ENCODE peak calls at places on chromosome 7, in five cellular contexts. One of them, this sample, is unnamed. For H3K4me1 and H3K36me3, the result is how much of the 10 kb centered on the place peaks cover.

GRCh38 chr7:22147113-22147512 is 201.4 kb upstream of the CDCA7L start:
- DNase-seq in Panc1: no peak
- DNase-seq in endodermal cell: no peak
- DNase-seq in tibial nerve: no peak
- DNase-seq in hepatocyte: no peak
- DNase-seq in this sample: no peak

GRCh38 chr7:30925913-30926312 is 14.3 kb downstream of the AQP1 start:
- DNase-seq in endodermal cell: peak
- DNase-seq in Panc1: no peak
- DNase-seq in tibial nerve: no peak
- DNase-seq in hepatocyte: no peak
- DNase-seq in this sample: peak

GRCh38 chr7:4712371-4713182 is 30.5 kb downstream of the FOXK1 start:
- DNase-seq in Panc1: peak
- DNase-seq in endodermal cell: no peak
- DNase-seq in hepatocyte: peak
- DNase-seq in tibial nerve: no peak
- DNase-seq in this sample: no peak

GRCh38 chr7:140597425-140597949 is 43.1 kb downstream of the DENND2A start:
- DNase-seq in endodermal cell: no peak
- DNase-seq in tibial nerve: no peak
- DNase-seq in Panc1: no peak
- DNase-seq in hepatocyte: no peak
- DNase-seq in this sample: no peak

GRCh38 chr7:139548302-139549028 is 25.0 kb downstream of the CLEC2L start:
- DNase-seq in hepatocyte: no peak
- DNase-seq in tibial nerve: no peak
- DNase-seq in endodermal cell: no peak
- DNase-seq in Panc1: no peak
- DNase-seq in this sample: no peak

GRCh38 chr7:95798401-95798930 is 26.1 kb downstream of the DYNC1I1 start:
- DNase-seq in hepatocyte: no peak
- DNase-seq in Panc1: no peak
- DNase-seq in tibial nerve: no peak
- DNase-seq in endodermal cell: no peak
- DNase-seq in this sample: no peak

GRCh38 chr7:26237035-26237807 is 35.7 kb downstream of the CBX3 start:
- DNase-seq in hepatocyte: no peak
- DNase-seq in Panc1: no peak
- DNase-seq in tibial nerve: no peak
- DNase-seq in endodermal cell: no peak
- DNase-seq in this sample: no peak

GRCh38 chr7:139915864-139916716 is 87.0 kb downstream of the TBXAS1 start:
- DNase-seq in endodermal cell: no peak
- DNase-seq in hepatocyte: peak
- DNase-seq in tibial nerve: peak
- DNase-seq in Panc1: peak
- DNase-seq in this sample: peak

GRCh38 chr7:5422324-5423271 is 1.0 kb downstream of the TNRC18 start:
- DNase-seq in tibial nerve: no peak
- DNase-seq in Panc1: no peak
- DNase-seq in endodermal cell: peak
- DNase-seq in hepatocyte: peak
- DNase-seq in this sample: no peak

GRCh38 chr7:69962077-69962855 is 364.0 kb downstream of the AUTS2 start:
- DNase-seq in Panc1: no peak
- DNase-seq in hepatocyte: peak
- DNase-seq in endodermal cell: no peak
- DNase-seq in tibial nerve: no peak
- DNase-seq in this sample: no peak

GRCh38 chr7:2958416-2959342 is 85.0 kb downstream of the CARD11 start:
- DNase-seq in tibial nerve: no peak
- DNase-seq in hepatocyte: no peak
- DNase-seq in Panc1: no peak
- DNase-seq in endodermal cell: peak
- DNase-seq in this sample: peak

GRCh38 chr7:43204081-43204480 is 91.6 kb downstream of the HECW1 start:
- DNase-seq in endodermal cell: no peak
- DNase-seq in Panc1: no peak
- DNase-seq in hepatocyte: no peak
- DNase-seq in tibial nerve: no peak
- DNase-seq in this sample: no peak

GRCh38 chr7:104807676-104808075 is 206.3 kb upstream of the KMT2E start:
- DNase-seq in endodermal cell: no peak
- DNase-seq in hepatocyte: no peak
- DNase-seq in Panc1: no peak
- DNase-seq in tibial nerve: no peak
- DNase-seq in this sample: no peak

GRCh38 chr7:138363721-138364120 is 96.3 kb upstream of the TRIM24 start:
- DNase-seq in hepatocyte: no peak
- DNase-seq in Panc1: no peak
- DNase-seq in tibial nerve: no peak
- DNase-seq in endodermal cell: no peak
- DNase-seq in this sample: no peak

GRCh38 chr7:28434510-28434909 is 22.2 kb downstream of the CREB5 start:
- DNase-seq in endodermal cell: no peak
- DNase-seq in Panc1: no peak
- DNase-seq in tibial nerve: no peak
- DNase-seq in hepatocyte: no peak
- DNase-seq in this sample: no peak
- H3K4me1 ChIP-seq in endodermal cell: under half
- H3K4me1 ChIP-seq in Panc1: under half
- H3K4me1 ChIP-seq in tibial nerve: under half
- H3K4me1 ChIP-seq in hepatocyte: under half
- H3K4me1 ChIP-seq in this sample: under half

GRCh38 chr7:73452999-73453635 is 19.5 kb downstream of the FZD9 start:
- DNase-seq in tibial nerve: no peak
- DNase-seq in hepatocyte: no peak
- DNase-seq in Panc1: no peak
- DNase-seq in endodermal cell: no peak
- DNase-seq in this sample: no peak
- H3K36me3 ChIP-seq in tibial nerve: under half
- H3K36me3 ChIP-seq in hepatocyte: under half
- H3K36me3 ChIP-seq in Panc1: half or more
- H3K36me3 ChIP-seq in endodermal cell: half or more
- H3K36me3 ChIP-seq in this sample: half or more

GRCh38 chr7:106869954-106870353 is 4.9 kb downstream of the PIK3CG start:
- DNase-seq in hepatocyte: no peak
- DNase-seq in tibial nerve: no peak
- DNase-seq in endodermal cell: no peak
- DNase-seq in Panc1: no peak
- DNase-seq in this sample: no peak
- H3K4me3 ChIP-seq in hepatocyte: no peak
- H3K4me3 ChIP-seq in tibial nerve: no peak
- H3K4me3 ChIP-seq in endodermal cell: no peak
- H3K4me3 ChIP-seq in Panc1: no peak
- H3K4me3 ChIP-seq in this sample: no peak

GRCh38 chr7:100867796-100868485 is 754 bp downstream of the TRIP6 start:
- DNase-seq in Panc1: no peak
- DNase-seq in endodermal cell: peak
- DNase-seq in tibial nerve: no peak
- DNase-seq in hepatocyte: peak
- DNase-seq in this sample: no peak

GRCh38 chr7:100865372-100865911 is 1.7 kb upstream of the TRIP6 start:
- DNase-seq in tibial nerve: no peak
- DNase-seq in Panc1: no peak
- DNase-seq in hepatocyte: no peak
- DNase-seq in endodermal cell: peak
- DNase-seq in this sample: no peak

GRCh38 chr7:100867040-100867795 is at the start of gene TRIP6:
- DNase-seq in tibial nerve: peak
- DNase-seq in hepatocyte: peak
- DNase-seq in endodermal cell: peak
- DNase-seq in Panc1: no peak
- DNase-seq in this sample: peak

GRCh38 chr7:100865971-100866720 is 1.0 kb upstream of the TRIP6 start:
- DNase-seq in tibial nerve: peak
- DNase-seq in Panc1: no peak
- DNase-seq in endodermal cell: peak
- DNase-seq in hepatocyte: no peak
- DNase-seq in this sample: peak

DNA sequence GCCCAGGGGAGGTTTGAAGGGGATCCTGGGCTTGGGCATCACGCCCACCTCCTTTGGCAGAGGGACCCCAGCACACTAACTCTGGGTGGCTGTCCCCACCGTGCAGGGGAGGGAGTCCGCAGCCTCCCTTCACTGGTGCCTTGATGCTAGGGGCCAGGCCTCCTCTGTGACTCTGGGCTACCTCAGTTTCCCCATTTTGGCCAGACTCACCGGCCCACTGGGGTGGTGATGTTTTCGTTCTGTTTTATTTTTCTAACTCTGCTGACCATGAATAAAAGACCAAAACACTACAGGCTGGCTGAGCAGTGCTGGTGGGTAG is 507 bp upstream of the TRIP6 start:
- DNase-seq in Panc1: no peak
- DNase-seq in endodermal cell: no peak
- DNase-seq in hepatocyte: no peak
- DNase-seq in tibial nerve: no peak
- DNase-seq in this sample: no peak
- H3K4me1 ChIP-seq in Panc1: under half
- H3K4me1 ChIP-seq in endodermal cell: under half
- H3K4me1 ChIP-seq in hepatocyte: under half
- H3K4me1 ChIP-seq in tibial nerve: under half
- H3K4me1 ChIP-seq in this sample: under half

GRCh38 chr7:44566680-44567079 is 7.0 kb downstream of the DDX56 start:
- DNase-seq in hepatocyte: no peak
- DNase-seq in endodermal cell: no peak
- DNase-seq in tibial nerve: no peak
- DNase-seq in Panc1: no peak
- DNase-seq in this sample: peak
- H3K36me3 ChIP-seq in hepatocyte: under half
- H3K36me3 ChIP-seq in endodermal cell: half or more
- H3K36me3 ChIP-seq in tibial nerve: under half
- H3K36me3 ChIP-seq in Panc1: under half
- H3K36me3 ChIP-seq in this sample: half or more

DNA sequence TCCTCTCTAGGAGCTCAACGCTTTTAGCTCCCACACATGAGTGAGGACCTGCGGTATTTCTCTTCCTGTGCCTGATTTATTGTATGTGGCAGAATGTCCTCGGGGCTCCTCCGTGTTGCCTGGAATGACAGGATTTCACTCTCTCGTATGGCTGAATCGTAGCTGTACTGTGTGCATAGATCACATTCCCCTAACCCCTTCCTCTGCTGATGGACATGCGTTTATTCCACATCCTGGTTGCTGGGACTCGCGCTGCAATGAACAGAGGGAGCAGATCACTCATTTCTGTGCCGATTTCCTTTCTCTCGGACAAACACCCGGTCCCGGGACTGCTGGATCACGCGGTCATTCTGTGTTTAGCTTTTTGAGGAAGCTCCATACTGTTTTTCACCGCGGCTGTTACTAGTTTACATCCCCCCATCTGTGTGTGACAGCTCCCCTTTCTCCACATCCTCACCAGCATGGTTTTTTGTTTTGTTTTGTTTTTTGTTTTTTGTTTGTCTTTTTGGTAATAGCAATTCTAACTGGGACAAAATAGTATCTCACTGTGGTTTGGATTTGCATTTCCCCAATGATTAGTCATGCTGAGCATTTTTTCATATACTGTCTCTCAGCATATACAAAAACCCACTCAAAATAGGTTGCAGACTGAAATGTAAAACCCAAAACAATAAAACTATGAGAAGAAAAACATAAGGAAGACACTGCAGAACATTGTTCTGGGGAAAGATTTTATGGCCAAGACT is 76.4 kb downstream of the FOXL3 start:
- DNase-seq in hepatocyte: no peak
- DNase-seq in Panc1: no peak
- DNase-seq in endodermal cell: no peak
- DNase-seq in tibial nerve: no peak
- DNase-seq in this sample: no peak
- H3K4me3 ChIP-seq in hepatocyte: no peak
- H3K4me3 ChIP-seq in Panc1: no peak
- H3K4me3 ChIP-seq in endodermal cell: no peak
- H3K4me3 ChIP-seq in tibial nerve: peak
- H3K4me3 ChIP-seq in this sample: no peak

DNA sequence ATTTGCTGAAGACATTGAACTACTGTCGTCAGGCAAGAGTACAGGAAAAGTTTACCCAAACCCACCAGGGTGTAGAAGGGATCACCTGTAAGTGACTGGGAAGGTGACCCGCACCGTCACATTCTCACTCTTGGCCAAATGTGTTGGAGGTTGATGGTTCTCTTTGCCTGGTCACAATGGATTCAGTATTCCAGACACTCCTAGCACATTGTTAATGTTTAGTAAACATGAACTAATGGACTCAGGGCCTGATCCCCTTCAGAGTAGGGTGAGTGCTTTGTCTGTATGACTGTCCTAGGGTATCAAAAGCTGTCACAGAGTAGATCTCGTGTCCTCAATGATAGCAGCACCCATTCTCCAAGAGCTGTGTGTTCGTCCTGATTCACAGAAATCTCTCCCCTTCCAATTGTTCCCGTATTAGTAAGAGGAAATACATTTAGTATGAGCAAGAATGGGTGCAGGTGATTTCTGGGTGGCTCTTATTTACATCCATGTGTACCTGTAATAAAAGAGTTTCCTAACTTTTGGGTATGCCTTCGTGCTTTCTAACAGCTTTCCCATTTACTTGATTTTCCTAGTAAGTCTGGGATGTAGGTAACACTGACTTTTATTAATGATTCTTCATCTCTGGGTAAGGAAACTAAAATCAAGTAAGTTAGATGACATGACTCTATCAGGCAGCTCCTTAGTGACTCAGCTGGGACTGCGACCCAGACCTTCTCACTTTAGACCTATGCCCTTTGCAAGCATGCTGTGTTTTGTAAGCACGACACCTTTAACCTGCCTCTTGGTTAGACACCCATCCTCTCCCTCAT is 4.7 kb downstream of the EEPD1 start:
- DNase-seq in tibial nerve: no peak
- DNase-seq in endodermal cell: peak
- DNase-seq in Panc1: peak
- DNase-seq in hepatocyte: no peak
- DNase-seq in this sample: no peak
- H3K4me1 ChIP-seq in tibial nerve: under half
- H3K4me1 ChIP-seq in endodermal cell: under half
- H3K4me1 ChIP-seq in Panc1: half or more
- H3K4me1 ChIP-seq in hepatocyte: under half
- H3K4me1 ChIP-seq in this sample: under half

DNA sequence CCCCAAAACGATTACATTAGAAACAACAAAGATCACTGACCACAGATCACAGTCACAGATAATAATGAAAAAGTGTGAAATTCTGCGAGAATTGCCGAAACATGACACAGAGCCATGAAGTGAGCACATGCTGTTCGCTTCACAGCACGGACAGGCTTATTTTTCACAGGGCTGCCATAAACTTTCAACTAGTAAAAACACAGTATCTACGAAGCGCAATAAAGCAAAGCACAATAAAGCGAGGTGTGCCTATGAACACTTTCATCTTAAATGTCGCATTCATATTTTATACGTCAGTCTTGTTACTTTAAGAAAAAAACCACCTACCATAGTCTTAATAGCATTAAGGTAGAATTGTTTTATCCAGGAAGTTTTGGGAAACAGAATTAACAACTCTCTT is 51.5 kb downstream of the ESYT2 start:
- DNase-seq in hepatocyte: no peak
- DNase-seq in endodermal cell: no peak
- DNase-seq in tibial nerve: no peak
- DNase-seq in Panc1: no peak
- DNase-seq in this sample: no peak
- H3K36me3 ChIP-seq in hepatocyte: under half
- H3K36me3 ChIP-seq in endodermal cell: under half
- H3K36me3 ChIP-seq in tibial nerve: under half
- H3K36me3 ChIP-seq in Panc1: under half
- H3K36me3 ChIP-seq in this sample: under half

This sample was measured in tibial artery.